ENCODE peak calls at places on chromosome 17, in eight cellular contexts. One of them, this sample, is unnamed.

GRCh38 chr17:19714542-19715411 is 1.6 kb downstream of the SLC47A2 start:
- DNase-seq in right cardiac atrium: no peak
- DNase-seq in NCI-H524 treated with DMSO at 0.1 percent for 48 hours: no peak
- DNase-seq in stimulated activated CD4-positive, alpha-beta T cell treated with anti-CD3 and anti-CD28 coated beads, Interleukin-1b, Interleukin-23, amount 100 ng/mL, for 24 hours: no peak
- DNase-seq in HS-27A: no peak
- DNase-seq in activated CD8-positive, alpha-beta memory T cell treated with anti-CD3 and anti-CD28 coated beads for 48 hours: no peak
- DNase-seq in fibroblast of the conjunctiva: no peak
- DNase-seq in HFF-Myc: no peak
- DNase-seq in this sample: no peak

GRCh38 chr17:65918921-65919546 is 272.9 kb downstream of the CEP112 start:
- DNase-seq in right cardiac atrium: no peak
- DNase-seq in NCI-H524 treated with DMSO at 0.1 percent for 48 hours: no peak
- DNase-seq in stimulated activated CD4-positive, alpha-beta T cell treated with anti-CD3 and anti-CD28 coated beads, Interleukin-1b, Interleukin-23, amount 100 ng/mL, for 24 hours: no peak
- DNase-seq in HS-27A: no peak
- DNase-seq in activated CD8-positive, alpha-beta memory T cell treated with anti-CD3 and anti-CD28 coated beads for 48 hours: no peak
- DNase-seq in fibroblast of the conjunctiva: no peak
- DNase-seq in HFF-Myc: no peak
- DNase-seq in this sample: no peak

GRCh38 chr17:30905742-30906100 is 317 bp downstream of the TEFM start:
- DNase-seq in right cardiac atrium: no peak
- DNase-seq in NCI-H524 treated with DMSO at 0.1 percent for 48 hours: no peak
- DNase-seq in stimulated activated CD4-positive, alpha-beta T cell treated with anti-CD3 and anti-CD28 coated beads, Interleukin-1b, Interleukin-23, amount 100 ng/mL, for 24 hours: no peak
- DNase-seq in HS-27A: no peak
- DNase-seq in activated CD8-positive, alpha-beta memory T cell treated with anti-CD3 and anti-CD28 coated beads for 48 hours: peak
- DNase-seq in fibroblast of the conjunctiva: no peak
- DNase-seq in HFF-Myc: no peak
- DNase-seq in this sample: no peak

GRCh38 chr17:15092762-15093161 is 172.4 kb downstream of the PMP22 start:
- DNase-seq in right cardiac atrium: no peak
- DNase-seq in NCI-H524 treated with DMSO at 0.1 percent for 48 hours: no peak
- DNase-seq in stimulated activated CD4-positive, alpha-beta T cell treated with anti-CD3 and anti-CD28 coated beads, Interleukin-1b, Interleukin-23, amount 100 ng/mL, for 24 hours: no peak
- DNase-seq in HS-27A: peak
- DNase-seq in activated CD8-positive, alpha-beta memory T cell treated with anti-CD3 and anti-CD28 coated beads for 48 hours: no peak
- DNase-seq in fibroblast of the conjunctiva: peak
- DNase-seq in HFF-Myc: peak
- DNase-seq in this sample: no peak

GRCh38 chr17:59695943-59696681 is 11.1 kb downstream of the PTRH2 start:
- DNase-seq in right cardiac atrium: no peak
- DNase-seq in NCI-H524 treated with DMSO at 0.1 percent for 48 hours: no peak
- DNase-seq in stimulated activated CD4-positive, alpha-beta T cell treated with anti-CD3 and anti-CD28 coated beads, Interleukin-1b, Interleukin-23, amount 100 ng/mL, for 24 hours: no peak
- DNase-seq in HS-27A: no peak
- DNase-seq in activated CD8-positive, alpha-beta memory T cell treated with anti-CD3 and anti-CD28 coated beads for 48 hours: no peak
- DNase-seq in fibroblast of the conjunctiva: peak
- DNase-seq in HFF-Myc: no peak
- DNase-seq in this sample: no peak

GRCh38 chr17:6071528-6072065 is 1.4 kb downstream of the WSCD1 start:
- DNase-seq in right cardiac atrium: no peak
- DNase-seq in NCI-H524 treated with DMSO at 0.1 percent for 48 hours: no peak
- DNase-seq in stimulated activated CD4-positive, alpha-beta T cell treated with anti-CD3 and anti-CD28 coated beads, Interleukin-1b, Interleukin-23, amount 100 ng/mL, for 24 hours: no peak
- DNase-seq in HS-27A: no peak
- DNase-seq in activated CD8-positive, alpha-beta memory T cell treated with anti-CD3 and anti-CD28 coated beads for 48 hours: no peak
- DNase-seq in fibroblast of the conjunctiva: no peak
- DNase-seq in HFF-Myc: no peak
- DNase-seq in this sample: no peak

GRCh38 chr17:4208228-4208627 is 55.6 kb downstream of the ANKFY1 start:
- DNase-seq in right cardiac atrium: no peak
- DNase-seq in NCI-H524 treated with DMSO at 0.1 percent for 48 hours: no peak
- DNase-seq in stimulated activated CD4-positive, alpha-beta T cell treated with anti-CD3 and anti-CD28 coated beads, Interleukin-1b, Interleukin-23, amount 100 ng/mL, for 24 hours: no peak
- DNase-seq in HS-27A: no peak
- DNase-seq in activated CD8-positive, alpha-beta memory T cell treated with anti-CD3 and anti-CD28 coated beads for 48 hours: no peak
- DNase-seq in fibroblast of the conjunctiva: peak
- DNase-seq in HFF-Myc: no peak
- DNase-seq in this sample: no peak

GRCh38 chr17:76781056-76781982 is 43.4 kb downstream of the MFSD11 start:
- DNase-seq in right cardiac atrium: no peak
- DNase-seq in NCI-H524 treated with DMSO at 0.1 percent for 48 hours: no peak
- DNase-seq in stimulated activated CD4-positive, alpha-beta T cell treated with anti-CD3 and anti-CD28 coated beads, Interleukin-1b, Interleukin-23, amount 100 ng/mL, for 24 hours: no peak
- DNase-seq in HS-27A: no peak
- DNase-seq in activated CD8-positive, alpha-beta memory T cell treated with anti-CD3 and anti-CD28 coated beads for 48 hours: no peak
- DNase-seq in fibroblast of the conjunctiva: no peak
- DNase-seq in HFF-Myc: no peak
- DNase-seq in this sample: no peak

GRCh38 chr17:76046064-76046463 is 19.0 kb upstream of the EVPL start:
- DNase-seq in right cardiac atrium: no peak
- DNase-seq in NCI-H524 treated with DMSO at 0.1 percent for 48 hours: no peak
- DNase-seq in stimulated activated CD4-positive, alpha-beta T cell treated with anti-CD3 and anti-CD28 coated beads, Interleukin-1b, Interleukin-23, amount 100 ng/mL, for 24 hours: no peak
- DNase-seq in HS-27A: no peak
- DNase-seq in activated CD8-positive, alpha-beta memory T cell treated with anti-CD3 and anti-CD28 coated beads for 48 hours: no peak
- DNase-seq in fibroblast of the conjunctiva: no peak
- DNase-seq in HFF-Myc: no peak
- DNase-seq in this sample: no peak

GRCh38 chr17:6796887-6797490 is 21.0 kb downstream of the FBXO39 start:
- DNase-seq in right cardiac atrium: no peak
- DNase-seq in NCI-H524 treated with DMSO at 0.1 percent for 48 hours: no peak
- DNase-seq in stimulated activated CD4-positive, alpha-beta T cell treated with anti-CD3 and anti-CD28 coated beads, Interleukin-1b, Interleukin-23, amount 100 ng/mL, for 24 hours: no peak
- DNase-seq in HS-27A: no peak
- DNase-seq in activated CD8-positive, alpha-beta memory T cell treated with anti-CD3 and anti-CD28 coated beads for 48 hours: no peak
- DNase-seq in fibroblast of the conjunctiva: no peak
- DNase-seq in HFF-Myc: no peak
- DNase-seq in this sample: no peak

GRCh38 chr17:81641825-81642489 is 5.0 kb downstream of the TSPAN10 start:
- DNase-seq in right cardiac atrium: peak
- DNase-seq in NCI-H524 treated with DMSO at 0.1 percent for 48 hours: no peak
- DNase-seq in stimulated activated CD4-positive, alpha-beta T cell treated with anti-CD3 and anti-CD28 coated beads, Interleukin-1b, Interleukin-23, amount 100 ng/mL, for 24 hours: no peak
- DNase-seq in HS-27A: peak
- DNase-seq in activated CD8-positive, alpha-beta memory T cell treated with anti-CD3 and anti-CD28 coated beads for 48 hours: no peak
- DNase-seq in fibroblast of the conjunctiva: no peak
- DNase-seq in HFF-Myc: no peak
- DNase-seq in this sample: no peak

GRCh38 chr17:17420561-17421269 is 56.1 kb upstream of the MED9 start:
- DNase-seq in right cardiac atrium: peak
- DNase-seq in NCI-H524 treated with DMSO at 0.1 percent for 48 hours: no peak
- DNase-seq in stimulated activated CD4-positive, alpha-beta T cell treated with anti-CD3 and anti-CD28 coated beads, Interleukin-1b, Interleukin-23, amount 100 ng/mL, for 24 hours: no peak
- DNase-seq in HS-27A: no peak
- DNase-seq in activated CD8-positive, alpha-beta memory T cell treated with anti-CD3 and anti-CD28 coated beads for 48 hours: no peak
- DNase-seq in fibroblast of the conjunctiva: no peak
- DNase-seq in HFF-Myc: no peak
- DNase-seq in this sample: peak